ENCODE peak calls at places on chromosomes 5 and 9, in five cellular contexts. F is NCI-H510A treated with DMSO at 0.1 percent for 48 hours; A is aorta; U is activated CD4-positive, alpha-beta T cell treated with anti-CD3 and anti-CD28 coated beads, Interleukin-2, amount 10 ng/mL, durations not matched to agents 7 days and 5 days; L is fibroblast of mammary gland. B is an unnamed sample.

GRCh38 chr5:124825983-124826337 is 79.5 kb upstream of the ZNF608 start:
- DNase-seq in F (no peak), A (no peak), U (no peak), L (no peak), B (no peak)

GRCh38 chr9:129725841-129726251 is 27.0 kb downstream of the PTGES start:
- DNase-seq in F (no peak), A (no peak), U (no peak), L (peak; percentile 37), B (no peak)

GRCh38 chr5:142600092-142600491 is 85.8 kb downstream of the FGF1 start:
- DNase-seq in F (no peak), A (no peak), U (no peak), L (no peak), B (no peak)

GRCh38 chr5:140734354-140734753 is 34.1 kb downstream of the ZMAT2 start:
- DNase-seq in F (no peak), A (no peak), U (no peak), L (peak; percentile 21), B (no peak)

GRCh38 chr9:37801287-37801850 is 772 bp downstream of the DCAF10 start:
- DNase-seq in F (no peak), A (peak; percentile 81), U (peak; percentile 33), L (peak; percentile 15), B (peak; percentile 41)

GRCh38 chr9:98306384-98307145 is 51.1 kb upstream of the TBC1D2 start:
- DNase-seq in F (no peak), A (no peak), U (no peak), L (no peak), B (no peak)

GRCh38 chr5:35651002-35651756 is 33.5 kb downstream of the SPEF2 start:
- DNase-seq in F (no peak), A (no peak), U (peak; percentile 76), L (peak; percentile 50), B (peak; percentile 16)

GRCh38 chr5:38101897-38102296 is 156.5 kb upstream of the EGFLAM start:
- DNase-seq in F (no peak), A (no peak), U (no peak), L (no peak), B (no peak)

GRCh38 chr9:121566401-121567141 is 66.9 kb upstream of the GGTA1 start:
- DNase-seq in F (no peak), A (peak; percentile 88), U (no peak), L (peak; percentile 84), B (peak; percentile 58)

GRCh38 chr9:68705636-68706578 is 867 bp downstream of the PIP5K1B start:
- DNase-seq in F (no peak), A (peak; percentile 78), U (peak; percentile 8), L (no peak), B (no peak)

GRCh38 chr5:131019601-131020315 is 145.3 kb downstream of the HINT1 start:
- DNase-seq in F (no peak), A (no peak), U (no peak), L (no peak), B (no peak)

GRCh38 chr9:137303031-137303892 is 1.2 kb upstream of the NRARP start:
- DNase-seq in F (peak; percentile 12), A (no peak), U (peak; percentile 5), L (no peak), B (peak; percentile 40)

GRCh38 chr5:39015743-39016586 is 58.2 kb downstream of the RICTOR start:
- DNase-seq in F (no peak), A (no peak), U (no peak), L (peak; percentile 91), B (no peak)

GRCh38 chr9:137431416-137431931 is 8.3 kb downstream of the NOXA1 start:
- DNase-seq in F (no peak), A (peak; percentile 68), U (no peak), L (no peak), B (peak; percentile 40)

GRCh38 chr9:123568691-123569342 is 212.8 kb downstream of the CRB2 start:
- DNase-seq in F (no peak), A (no peak), U (no peak), L (peak; percentile 76), B (no peak)

GRCh38 chr9:113988951-113989780 is 88.9 kb downstream of the AMBP start:
- DNase-seq in F (no peak), A (peak; percentile 89), U (no peak), L (peak; percentile 48), B (no peak)

GRCh38 chr5:6182271-6182815 is 196.0 kb downstream of the MED10 start:
- DNase-seq in F (no peak), A (no peak), U (no peak), L (no peak), B (no peak)

GRCh38 chr5:7837401-7837800 is 13.5 kb downstream of the CFAP90 start:
- DNase-seq in F (no peak), A (no peak), U (no peak), L (no peak), B (no peak)

GRCh38 chr5:159099049-159099760 is 511 bp downstream of the EBF1 start:
- DNase-seq in F (peak; percentile 9), A (peak; percentile 78), U (peak; percentile 44), L (peak; percentile 38), B (peak; percentile 68)

GRCh38 chr9:128528445-128529160 is 23.8 kb upstream of the SPTAN1 start:
- DNase-seq in F (no peak), A (no peak), U (no peak), L (peak; percentile 54), B (no peak)

GRCh38 chr5:173163219-173163618 is 18.9 kb downstream of the BNIP1 start:
- DNase-seq in F (no peak), A (no peak), U (no peak), L (peak; percentile 42), B (peak; percentile 39)

GRCh38 chr9:18390393-18390792 is 83.6 kb upstream of the ADAMTSL1 start:
- DNase-seq in F (peak; percentile 8), A (no peak), U (no peak), L (peak; percentile 82), B (no peak)

GRCh38 chr5:178442361-178443256 is 147.6 kb downstream of the COL23A1 start:
- DNase-seq in F (no peak), A (no peak), U (no peak), L (no peak), B (no peak)

GRCh38 chr5:15495026-15495425 is 5.0 kb upstream of the FBXL7 start:
- DNase-seq in F (no peak), A (no peak), U (no peak), L (peak; percentile 44), B (no peak)

GRCh38 chr5:142894749-142895148 is 124.6 kb downstream of the ARHGAP26 start:
- DNase-seq in F (no peak), A (no peak), U (no peak), L (peak; percentile 67), B (no peak)

GRCh38 chr9:116901260-116901659 is 214.2 kb downstream of the TRIM32 start:
- DNase-seq in F (no peak), A (no peak), U (no peak), L (no peak), B (no peak)

GRCh38 chr5:41821051-41821450 is 49.2 kb downstream of the OXCT1 start:
- DNase-seq in F (no peak), A (no peak), U (no peak), L (no peak), B (no peak)

GRCh38 chr5:83956386-83956785 is 235.7 kb upstream of the HAPLN1 start:
- DNase-seq in F (peak; percentile 11), A (no peak), U (no peak), L (no peak), B (no peak)

GRCh38 chr5:105670586-105670985 is 2000.2 kb downstream of the EFNA5 start:
- DNase-seq in F (no peak), A (no peak), U (no peak), L (no peak), B (no peak)

GRCh38 chr9:136576269-136576626 is 30.4 kb upstream of the NOTCH1 start:
- DNase-seq in F (no peak), A (peak; percentile 91), U (no peak), L (no peak), B (no peak)

B was measured in ovary.